ENCODE peak calls at places on chromosomes 7 and 10, in four cellular contexts. Y, T, E and G are unnamed samples.

GRCh38 chr10:98332623-98333269 is 64.8 kb upstream of the LOXL4 start:
- DNase-seq in Y (no peak), T (no peak), E (no peak), G (no peak)

GRCh38 chr10:44233561-44234470 is 151.1 kb downstream of the CXCL12 start:
- DNase-seq in Y (peak), T (peak), E (no peak), G (no peak)

GRCh38 chr10:104259999-104260774 is 5.5 kb downstream of the GSTO1 start:
- DNase-seq in Y (no peak), T (no peak), E (no peak), G (no peak)

GRCh38 chr10:44083719-44084400 is 301.0 kb downstream of the CXCL12 start:
- DNase-seq in Y (no peak), T (peak), E (no peak), G (no peak)

GRCh38 chr10:77974396-77975074 is 48.0 kb upstream of the DLG5 start:
- DNase-seq in Y (peak), T (peak), E (no peak), G (no peak)

GRCh38 chr7:81776159-81776558 is 6.3 kb upstream of the HGF start:
- DNase-seq in Y (no peak), T (no peak), E (no peak), G (no peak)

GRCh38 chr10:37710831-37711616 is 146.4 kb downstream of the ZNF248 start:
- DNase-seq in Y (no peak), T (no peak), E (no peak), G (no peak)

GRCh38 chr7:156773966-156774365 is 119.0 kb downstream of the LMBR1 start:
- DNase-seq in Y (no peak), T (no peak), E (no peak), G (no peak)

GRCh38 chr7:128410092-128410665 is 397 bp upstream of the IMPDH1 start:
- DNase-seq in Y (no peak), T (peak), E (peak), G (peak)

GRCh38 chr10:131842351-131843088 is 58.3 kb upstream of the PPP2R2D start:
- DNase-seq in Y (no peak), T (no peak), E (no peak), G (no peak)

GRCh38 chr7:151699920-151700319 is 177.0 kb downstream of the PRKAG2 start:
- DNase-seq in Y (no peak), T (no peak), E (no peak), G (no peak)

DNA sequence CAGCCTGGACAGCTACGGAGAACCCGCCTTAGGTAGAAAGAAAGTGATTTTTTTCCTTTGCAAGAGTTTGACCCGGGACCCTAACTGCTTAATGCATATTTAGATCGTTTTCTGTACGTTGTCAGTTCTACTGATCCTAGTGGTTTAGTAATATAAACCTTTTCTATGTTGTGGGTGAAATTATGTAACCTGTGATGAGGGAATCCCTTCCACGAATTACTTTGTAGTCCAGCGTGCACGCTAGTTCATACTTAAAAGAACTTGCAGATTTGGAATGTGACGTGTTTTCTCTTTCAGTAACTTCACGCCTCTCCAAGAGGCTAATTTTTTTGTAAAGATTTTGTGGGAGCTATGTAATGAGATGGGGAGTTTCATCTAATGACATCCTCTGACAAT is 705 bp downstream of the SLF2 start:
- DNase-seq in Y (no peak), T (no peak), E (no peak), G (no peak)
- H3K27ac ChIP-seq in Y (no peak), T (peak), E (peak), G (peak)

DNA sequence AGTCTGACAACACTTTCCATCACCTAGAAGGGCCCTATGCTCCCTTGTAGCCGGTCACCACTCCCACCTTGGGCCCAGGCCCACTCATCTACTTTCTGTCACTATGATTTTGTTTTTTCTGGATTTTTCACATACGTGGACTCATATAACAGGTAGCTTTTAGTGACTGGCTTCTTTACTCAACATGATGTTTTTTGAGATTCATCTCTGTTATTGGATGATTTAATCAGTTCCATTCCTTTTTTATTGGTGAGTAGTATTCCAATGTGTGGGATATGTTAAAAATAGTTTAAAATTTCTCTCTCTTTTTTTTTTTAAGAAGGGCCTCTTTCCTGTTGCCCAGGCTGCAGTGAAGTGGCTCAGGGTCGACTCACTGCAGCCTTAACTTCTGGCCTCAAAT is 9.3 kb downstream of the PALD1 start:
- DNase-seq in Y (no peak), T (no peak), E (no peak), G (no peak)
- H3K27ac ChIP-seq in Y (no peak), T (no peak), E (no peak), G (no peak)

DNA sequence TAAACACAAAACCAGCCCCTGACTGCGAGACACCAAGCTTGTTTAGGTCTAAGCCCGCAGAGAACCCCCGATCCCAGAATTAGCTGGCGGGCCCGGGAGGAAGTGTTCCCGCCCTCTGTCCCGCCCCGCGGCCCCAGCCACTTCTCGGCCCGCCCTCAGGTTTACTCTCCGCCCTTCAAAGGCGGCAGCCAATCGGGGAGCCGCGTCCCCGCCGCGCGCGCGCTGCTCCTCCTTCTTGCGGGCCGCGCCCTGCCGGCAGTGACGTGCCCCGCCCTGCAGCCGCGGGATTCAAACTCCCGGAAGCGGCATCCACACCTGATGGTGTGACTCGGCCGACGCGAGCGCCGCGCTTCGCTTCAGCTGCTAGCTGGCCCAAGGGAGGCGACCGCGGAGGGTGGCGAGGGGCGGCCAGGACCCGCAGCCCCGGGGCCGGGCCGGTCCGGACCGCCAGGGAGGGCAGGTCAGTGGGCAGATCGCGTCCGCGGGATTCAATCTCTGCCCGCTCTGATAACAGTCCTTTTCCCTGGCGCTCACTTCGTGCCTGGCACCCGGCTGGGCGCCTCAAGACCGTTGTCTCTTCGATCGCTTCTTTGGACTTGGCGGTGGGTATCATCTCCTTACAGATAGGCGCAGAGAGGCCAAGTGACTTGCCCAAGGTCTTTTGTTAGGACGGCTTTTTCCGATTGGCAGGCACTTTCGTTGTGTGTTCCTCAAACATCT is at the start of gene CEP55:
- DNase-seq in Y (peak), T (peak), E (peak), G (peak)
- H3K27ac ChIP-seq in Y (peak), T (peak), E (peak), G (no peak)

GRCh38 chr10:61663466-61663865 is 737 bp downstream of the CABCOCO1 start:
- DNase-seq in Y (no peak), T (no peak), E (no peak), G (no peak)
- H3K27ac ChIP-seq in Y (no peak), T (no peak), E (no peak), G (no peak)

DNA sequence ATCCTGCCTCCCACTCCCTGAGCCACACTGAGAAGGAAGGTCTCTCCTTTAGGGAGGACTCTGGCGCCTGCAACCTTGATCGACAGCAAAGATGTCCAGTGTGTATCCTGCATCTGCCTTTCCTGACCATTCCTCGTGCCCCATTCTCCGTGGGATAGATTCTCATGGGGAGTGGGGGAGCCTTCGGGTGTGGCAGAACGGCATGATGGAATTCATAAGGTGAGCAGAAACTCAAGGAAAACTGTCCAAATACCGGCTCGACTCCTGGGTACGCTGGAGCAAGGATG is 633 bp upstream of the RARRES2 start:
- DNase-seq in Y (no peak), T (no peak), E (no peak), G (no peak)
- H3K27ac ChIP-seq in Y (no peak), T (peak), E (no peak), G (no peak)

GRCh38 chr7:96827701-96828100 is 118.1 kb upstream of the SEM1 start:
- DNase-seq in Y (no peak), T (no peak), E (no peak), G (no peak)

GRCh38 chr7:96833701-96834453 is 124.2 kb upstream of the SEM1 start:
- DNase-seq in Y (no peak), T (no peak), E (no peak), G (no peak)

GRCh38 chr7:96832107-96832506 is 122.5 kb upstream of the SEM1 start:
- DNase-seq in Y (no peak), T (no peak), E (no peak), G (no peak)

GRCh38 chr7:96826089-96826488 is 116.4 kb upstream of the SEM1 start:
- DNase-seq in Y (no peak), T (no peak), E (no peak), G (no peak)

DNA sequence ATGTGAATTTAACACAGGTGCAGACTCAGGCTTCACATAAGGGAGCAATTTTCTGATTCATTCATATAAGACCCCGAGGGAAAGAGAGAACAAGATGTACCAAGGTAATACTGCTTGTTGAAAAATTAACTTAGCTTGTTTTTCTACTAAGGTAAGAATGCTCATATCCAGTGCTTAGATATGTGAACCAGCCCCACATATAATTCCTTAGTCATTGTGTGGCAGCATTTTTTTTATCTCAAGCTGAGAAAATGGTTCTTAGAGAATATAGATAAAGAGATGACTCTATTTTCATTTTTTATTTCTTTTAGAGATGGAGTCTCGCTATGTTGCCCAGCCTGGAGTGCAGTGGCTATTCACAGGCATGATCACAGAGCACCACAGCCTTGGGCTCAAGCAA is 121.8 kb upstream of the SEM1 start:
- DNase-seq in Y (no peak), T (no peak), E (no peak), G (no peak)
- H3K27ac ChIP-seq in Y (no peak), T (no peak), E (no peak), G (no peak)

GRCh38 chr7:49670991-49671390 is 102.4 kb upstream of the VWC2 start:
- DNase-seq in Y (no peak), T (no peak), E (no peak), G (no peak)
- H3K27ac ChIP-seq in Y (no peak), T (no peak), E (no peak), G (no peak)